ENCODE peak calls at places on chromosomes 6 and 20, in five cellular contexts. J is H9, S is OCI-LY7, O is mammary epithelial cell, U is astrocyte. L is an unnamed sample. For H3K9me3, the result is how much of the 10 kb centered on the place peaks cover.

GRCh38 chr6:157996201-157996712 is 14.6 kb downstream of the SYNJ2 start:
- DNase-seq in J (no peak), S (no peak), O (no peak), U (no peak), L (no peak)

GRCh38 chr6:63773200-63773599 is 137.6 kb downstream of the PHF3 start:
- DNase-seq in J (no peak), S (no peak), O (no peak), U (no peak), L (no peak)

GRCh38 chr6:40274058-40274457 is 313.1 kb downstream of the LRFN2 start:
- DNase-seq in J (no peak), S (no peak), O (peak), U (no peak), L (no peak)

GRCh38 chr20:43138061-43138860 is 51.4 kb downstream of the PTPRT start:
- DNase-seq in J (no peak), S (no peak), O (no peak), U (no peak), L (peak)

GRCh38 chr6:22882581-22882980 is 313.2 kb downstream of the HDGFL1 start:
- DNase-seq in J (no peak), S (no peak), O (no peak), U (no peak), L (no peak)

GRCh38 chr20:8228315-8228714 is 96.2 kb downstream of the PLCB1 start:
- DNase-seq in J (no peak), S (no peak), O (no peak), U (no peak), L (no peak)

GRCh38 chr20:58714340-58714922 is 21.8 kb downstream of the NPEPL1 start:
- DNase-seq in J (peak), S (no peak), O (no peak), U (no peak), L (peak)

GRCh38 chr6:37371158-37372083 is 17.6 kb downstream of the RNF8 start:
- DNase-seq in J (no peak), S (no peak), O (no peak), U (no peak), L (no peak)

GRCh38 chr6:140346461-140346860 is 972.0 kb upstream of the CITED2 start:
- DNase-seq in J (no peak), S (no peak), O (no peak), U (peak), L (no peak)

GRCh38 chr6:142952614-142953013 is 7.6 kb upstream of the HIVEP2 start:
- DNase-seq in J (no peak), S (peak), O (no peak), U (no peak), L (no peak)

GRCh38 chr6:168131464-168132415 is 52.7 kb upstream of the FRMD1 start:
- DNase-seq in J (peak), S (no peak), O (no peak), U (no peak), L (peak)

GRCh38 chr6:14671261-14671681 is 553.7 kb downstream of the CD83 start:
- DNase-seq in J (no peak), S (no peak), O (peak), U (peak), L (no peak)
- H3K4me2 ChIP-seq in J (no peak), S (no peak), O (peak), U (peak), L (no peak)

DNA sequence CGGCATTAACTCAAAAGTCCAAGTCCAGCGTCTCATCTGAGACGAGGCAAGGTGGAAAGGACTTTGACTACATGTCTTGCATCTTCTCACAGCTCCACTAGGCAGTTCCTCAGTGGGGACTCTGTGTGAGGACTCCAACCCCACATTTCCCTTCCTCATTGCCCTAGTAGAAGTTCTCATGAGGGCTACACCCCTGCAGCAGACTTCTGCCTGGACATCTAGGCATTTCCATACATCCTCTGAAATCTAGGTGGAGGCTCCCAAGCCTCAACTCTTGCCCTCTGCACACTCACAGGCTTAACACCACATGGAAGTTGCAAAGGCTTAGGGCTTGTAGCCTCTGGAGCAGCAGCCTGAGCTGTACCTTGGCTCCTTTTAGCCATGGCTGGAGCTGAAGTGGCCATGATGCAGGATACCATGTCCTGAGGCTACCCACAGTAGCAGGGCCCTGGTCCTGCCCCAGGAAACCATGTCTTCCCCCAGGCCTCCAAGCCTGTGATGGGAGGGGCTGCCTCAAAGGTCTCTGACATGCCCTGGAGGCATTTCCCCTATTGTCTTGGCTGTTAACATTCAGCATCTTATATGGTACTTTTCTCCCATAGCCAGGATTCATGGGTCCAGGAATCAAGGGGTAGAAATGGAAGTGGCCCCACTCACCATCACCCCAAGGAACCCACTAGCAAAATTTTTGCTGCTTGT is 194.6 kb upstream of the KCNG1 start:
- DNase-seq in J (no peak), S (no peak), O (no peak), U (no peak), L (no peak)
- H3K9me3 ChIP-seq in J (under half), S (under half), O (under half), U (under half), L (under half)

GRCh38 chr6:88653936-88654335 is 309.5 kb downstream of the RNGTT start:
- DNase-seq in J (no peak), S (no peak), O (no peak), U (no peak), L (no peak)

GRCh38 chr6:88655586-88655985 is 307.8 kb downstream of the RNGTT start:
- DNase-seq in J (no peak), S (no peak), O (no peak), U (no peak), L (no peak)

GRCh38 chr6:88650979-88651378 is 312.4 kb downstream of the RNGTT start:
- DNase-seq in J (no peak), S (no peak), O (no peak), U (no peak), L (no peak)

GRCh38 chr6:88651400-88651799 is 312.0 kb downstream of the RNGTT start:
- DNase-seq in J (no peak), S (no peak), O (no peak), U (no peak), L (no peak)

DNA sequence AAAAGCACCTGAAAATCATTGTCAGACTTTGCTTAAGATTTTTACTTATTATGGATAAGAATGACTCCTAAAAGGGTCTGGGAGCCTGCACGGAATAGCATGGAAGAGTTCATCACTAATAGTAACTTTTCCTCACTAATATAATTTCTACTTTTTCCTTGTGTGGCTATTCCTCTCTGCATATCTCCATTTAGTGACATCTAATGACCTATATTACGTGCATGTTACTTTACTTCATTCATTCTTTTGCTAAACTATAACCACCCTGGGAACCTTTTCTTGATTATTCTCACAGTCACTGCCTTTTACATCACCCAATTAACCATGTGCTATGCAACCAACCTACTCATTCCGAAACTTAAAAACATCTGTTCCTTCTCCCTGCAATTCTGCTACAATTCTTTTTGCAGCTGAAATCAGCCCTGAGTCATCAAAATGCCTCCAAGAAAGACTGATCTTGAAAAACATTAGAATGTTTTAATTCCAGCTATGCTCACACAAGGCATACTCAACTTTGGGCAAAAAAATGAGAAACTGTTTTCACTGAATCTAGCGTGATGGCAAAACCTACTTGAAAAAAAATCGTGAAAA is 313.3 kb downstream of the RNGTT start:
- DNase-seq in J (no peak), S (peak), O (no peak), U (peak), L (no peak)
- H3K4me2 ChIP-seq in J (no peak), S (peak), O (no peak), U (peak), L (no peak)

DNA sequence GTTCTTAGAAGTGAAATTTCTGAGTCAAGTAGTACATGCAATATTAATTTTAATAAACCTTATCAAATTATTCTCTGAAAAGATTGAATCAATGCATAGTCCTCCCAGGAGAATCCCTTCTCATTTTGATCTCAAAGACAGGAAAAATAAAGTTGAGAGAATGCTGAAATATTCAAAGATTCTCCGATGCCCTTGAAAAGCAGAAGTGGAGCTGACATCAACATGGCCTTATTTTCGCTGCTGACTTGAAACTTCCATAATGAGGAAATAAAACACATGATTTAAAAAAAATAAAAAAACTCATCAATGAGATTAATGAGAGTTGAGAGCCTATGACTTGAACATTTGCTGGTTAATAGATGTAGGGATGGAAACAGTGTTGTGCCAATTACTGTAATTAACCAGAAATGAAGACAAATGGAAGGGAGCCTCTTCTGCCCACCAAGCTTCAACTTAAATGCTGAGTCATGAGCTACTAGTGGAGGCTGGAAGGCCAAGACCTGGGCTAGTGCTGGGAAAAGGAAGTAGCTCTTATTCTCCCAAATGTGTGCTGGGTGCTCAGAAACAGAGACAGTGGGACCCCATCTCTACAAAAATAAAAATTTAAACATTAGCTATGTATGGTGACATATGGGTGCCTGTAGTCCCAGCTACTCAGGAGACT is 139.9 kb downstream of the BFSP1 start:
- DNase-seq in J (no peak), S (no peak), O (no peak), U (no peak), L (no peak)
- H3K9me3 ChIP-seq in J (under half), S (under half), O (under half), U (under half), L (under half)

DNA sequence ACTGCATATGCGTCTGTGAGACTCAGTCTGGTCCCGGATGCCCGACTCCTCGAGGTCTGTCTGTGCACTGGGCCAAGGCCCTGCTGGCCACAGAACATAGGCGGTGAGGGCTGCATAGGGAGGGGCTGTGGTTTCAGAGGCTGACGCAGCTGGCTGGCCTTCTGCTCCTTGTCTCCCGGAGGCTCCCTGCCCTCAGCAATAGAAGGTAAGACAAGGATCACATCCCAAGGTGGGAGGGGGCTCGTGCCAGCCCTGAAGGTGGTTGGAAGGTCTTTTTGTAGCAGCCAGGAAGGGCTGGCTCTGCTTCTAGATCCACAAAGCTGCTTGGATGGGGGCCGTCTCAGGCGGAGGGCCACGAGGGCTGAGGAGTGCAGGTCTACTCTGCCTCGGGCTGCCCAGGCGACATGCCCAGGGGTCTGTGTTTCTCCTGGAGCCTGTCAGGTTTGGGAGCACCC is 239.8 kb upstream of the SULF2 start:
- DNase-seq in J (peak), S (peak), O (peak), U (peak), L (peak)
- H3K4me2 ChIP-seq in J (no peak), S (peak), O (peak), U (peak), L (no peak)

L was measured in hepatocyte.